ENCODE peak calls at places on chromosomes 3 and 15, in four cellular contexts. One of them, this sample, is unnamed.

GRCh38 chr15:31387483-31388118 is 61.0 kb downstream of the KLF13 start:
- DNase-seq in dorsolateral prefrontal cortex: no peak
- DNase-seq in right lobe of liver: peak; percentile 86
- DNase-seq in cardiac muscle cell: peak; percentile 89
- DNase-seq in this sample: no peak

GRCh38 chr3:69094467-69095205 is 9.9 kb downstream of the ARL6IP5 start:
- DNase-seq in cardiac muscle cell: no peak
- DNase-seq in dorsolateral prefrontal cortex: no peak
- DNase-seq in right lobe of liver: no peak
- DNase-seq in this sample: no peak

GRCh38 chr15:100879461-100880138 is at the start of gene ALDH1A3:
- DNase-seq in dorsolateral prefrontal cortex: no peak
- DNase-seq in cardiac muscle cell: peak; percentile 25
- DNase-seq in right lobe of liver: no peak
- DNase-seq in this sample: no peak

GRCh38 chr3:190541008-190541407 is 27.1 kb downstream of the IL1RAP start:
- DNase-seq in dorsolateral prefrontal cortex: no peak
- DNase-seq in right lobe of liver: no peak
- DNase-seq in cardiac muscle cell: no peak
- DNase-seq in this sample: no peak

GRCh38 chr3:125052671-125053303 is 3.0 kb downstream of the HEG1 start:
- DNase-seq in right lobe of liver: no peak
- DNase-seq in dorsolateral prefrontal cortex: no peak
- DNase-seq in cardiac muscle cell: no peak
- DNase-seq in this sample: no peak

GRCh38 chr3:161567962-161568361 is 71.4 kb downstream of the OTOL1 start:
- DNase-seq in cardiac muscle cell: no peak
- DNase-seq in right lobe of liver: no peak
- DNase-seq in dorsolateral prefrontal cortex: no peak
- DNase-seq in this sample: no peak

GRCh38 chr3:28867836-28868235 is 413.0 kb upstream of the RBMS3 start:
- DNase-seq in dorsolateral prefrontal cortex: no peak
- DNase-seq in cardiac muscle cell: no peak
- DNase-seq in right lobe of liver: no peak
- DNase-seq in this sample: no peak

GRCh38 chr15:91311986-91312385 is 211.9 kb downstream of the SV2B start:
- DNase-seq in dorsolateral prefrontal cortex: no peak
- DNase-seq in cardiac muscle cell: no peak
- DNase-seq in right lobe of liver: no peak
- DNase-seq in this sample: no peak

GRCh38 chr3:32865364-32865763 is 47.6 kb downstream of the TRIM71 start:
- DNase-seq in dorsolateral prefrontal cortex: no peak
- DNase-seq in right lobe of liver: no peak
- DNase-seq in cardiac muscle cell: no peak
- DNase-seq in this sample: no peak

GRCh38 chr3:182722938-182723337 is 70.4 kb upstream of the ATP11B start:
- DNase-seq in cardiac muscle cell: no peak
- DNase-seq in right lobe of liver: no peak
- DNase-seq in dorsolateral prefrontal cortex: no peak
- DNase-seq in this sample: no peak

GRCh38 chr3:95343228-95343627 is 1280.4 kb downstream of the NSUN3 start:
- DNase-seq in cardiac muscle cell: no peak
- DNase-seq in right lobe of liver: no peak
- DNase-seq in dorsolateral prefrontal cortex: no peak
- DNase-seq in this sample: no peak

GRCh38 chr3:157088506-157089454 is 71.2 kb downstream of the CCNL1 start:
- DNase-seq in cardiac muscle cell: peak; percentile 96
- DNase-seq in right lobe of liver: peak; percentile 97
- DNase-seq in dorsolateral prefrontal cortex: peak; percentile 97
- DNase-seq in this sample: peak; percentile 96
- TF ChIP-seq CTCF in cardiac muscle cell: peak; percentile 16
- TF ChIP-seq CTCF in right lobe of liver: no peak
- TF ChIP-seq CTCF in dorsolateral prefrontal cortex: peak; percentile 40
- TF ChIP-seq CTCF in this sample: no peak

DNA sequence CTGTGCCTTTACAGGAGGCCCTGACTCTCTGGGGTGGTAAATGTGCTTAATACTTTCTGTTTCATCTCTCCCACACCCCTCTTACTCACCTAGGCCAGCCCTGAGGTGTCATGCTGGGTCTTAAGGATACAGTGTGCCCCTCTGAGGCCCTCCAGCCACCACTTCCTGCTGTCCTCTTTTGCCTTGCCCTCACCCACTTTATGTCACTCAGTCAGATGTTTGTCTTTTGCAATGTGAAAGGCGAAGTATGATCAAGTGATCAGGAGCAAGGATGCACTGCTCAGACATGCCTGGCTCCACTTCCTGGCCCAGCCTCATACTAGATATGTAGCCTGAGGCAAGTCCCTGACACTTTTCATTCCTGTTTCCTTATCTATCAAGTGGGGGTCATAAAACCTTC is 339.0 kb upstream of the NR2E3 start:
- DNase-seq in cardiac muscle cell: no peak
- DNase-seq in right lobe of liver: no peak
- DNase-seq in dorsolateral prefrontal cortex: no peak
- DNase-seq in this sample: no peak
- H3K27ac ChIP-seq in cardiac muscle cell: no peak overlapping the region
- H3K27ac ChIP-seq in right lobe of liver: no peak overlapping the region
- H3K27ac ChIP-seq in dorsolateral prefrontal cortex: no peak overlapping the region
- H3K27ac ChIP-seq in this sample: no peak overlapping the region

DNA sequence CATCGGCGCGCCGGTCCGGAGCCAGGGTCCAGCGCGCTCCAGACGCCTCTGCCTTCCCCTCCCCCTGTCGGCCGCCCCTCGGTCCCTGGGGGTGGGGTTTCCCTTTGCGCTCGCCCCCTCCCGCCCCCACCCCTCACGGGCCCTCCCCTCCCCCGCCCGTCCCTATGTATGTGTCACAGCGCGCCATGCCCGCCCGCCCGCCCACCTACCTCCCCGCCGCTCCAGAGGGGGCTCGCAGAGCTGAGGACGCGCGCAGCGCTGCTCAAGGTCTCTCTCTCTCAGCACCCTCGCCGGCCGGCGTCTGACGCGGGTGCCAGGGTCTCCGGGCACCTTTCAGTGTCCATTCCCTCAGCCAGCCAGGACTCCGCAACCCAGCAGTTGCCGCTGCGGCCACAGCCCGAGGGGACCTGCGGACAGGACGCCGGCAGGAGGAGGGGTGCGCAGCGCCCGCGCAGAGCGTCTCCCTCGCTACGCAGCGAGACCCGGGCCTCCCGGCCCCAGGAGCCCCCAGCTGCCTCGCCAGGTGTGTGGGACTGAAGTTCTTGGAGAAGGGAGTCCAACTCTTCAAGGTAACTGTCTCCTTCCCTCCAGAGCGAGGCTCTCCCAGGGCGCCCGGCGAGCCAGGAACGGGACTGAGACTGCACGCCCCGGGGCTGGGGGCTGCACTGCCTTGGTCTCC is at the start of gene ACAN:
- DNase-seq in cardiac muscle cell: peak; percentile 46
- DNase-seq in dorsolateral prefrontal cortex: no peak
- DNase-seq in right lobe of liver: no peak
- DNase-seq in this sample: no peak
- H3K4me3 ChIP-seq in cardiac muscle cell: peak within 1 kb of the TSS; percentile 56
- H3K4me3 ChIP-seq in dorsolateral prefrontal cortex: peak within 1 kb of the TSS; percentile 52
- H3K4me3 ChIP-seq in right lobe of liver: no peak within 1 kb of the TSS
- H3K4me3 ChIP-seq in this sample: peak within 1 kb of the TSS; percentile 68

DNA sequence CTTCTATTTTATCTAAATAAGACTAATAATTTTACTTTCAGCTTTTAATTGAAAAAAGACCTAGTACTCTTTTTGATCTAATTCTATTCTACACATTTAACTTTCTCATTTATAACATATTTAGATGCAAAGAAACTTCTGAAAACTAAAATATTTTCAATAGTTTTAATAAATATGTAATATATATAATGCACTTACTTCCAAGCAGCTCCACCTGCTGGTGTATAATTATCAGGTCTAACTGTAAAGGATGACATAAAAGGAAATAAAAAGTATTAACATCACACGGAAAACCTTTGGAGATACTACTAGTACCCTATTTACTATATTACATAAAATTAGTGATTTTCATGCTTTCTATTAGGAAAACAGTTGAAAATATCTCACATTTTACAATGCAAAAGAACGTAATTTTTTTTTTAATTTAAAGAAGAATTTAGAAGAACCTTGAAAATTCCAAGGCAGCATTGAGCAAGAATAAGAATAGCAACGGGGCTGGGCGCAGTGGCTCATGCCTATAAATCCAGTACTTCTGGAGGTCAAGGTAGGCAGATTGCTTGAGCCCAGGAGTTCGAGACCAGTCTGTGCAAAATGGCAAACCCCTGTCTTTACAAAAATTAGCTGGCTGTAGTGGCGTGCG is 10.2 kb downstream of the PLSCR5 start:
- DNase-seq in right lobe of liver: no peak
- DNase-seq in dorsolateral prefrontal cortex: no peak
- DNase-seq in cardiac muscle cell: no peak
- DNase-seq in this sample: no peak
- TF ChIP-seq CTCF in right lobe of liver: no peak
- TF ChIP-seq CTCF in dorsolateral prefrontal cortex: peak; percentile 39
- TF ChIP-seq CTCF in cardiac muscle cell: peak; percentile 41
- TF ChIP-seq CTCF in this sample: no peak

DNA sequence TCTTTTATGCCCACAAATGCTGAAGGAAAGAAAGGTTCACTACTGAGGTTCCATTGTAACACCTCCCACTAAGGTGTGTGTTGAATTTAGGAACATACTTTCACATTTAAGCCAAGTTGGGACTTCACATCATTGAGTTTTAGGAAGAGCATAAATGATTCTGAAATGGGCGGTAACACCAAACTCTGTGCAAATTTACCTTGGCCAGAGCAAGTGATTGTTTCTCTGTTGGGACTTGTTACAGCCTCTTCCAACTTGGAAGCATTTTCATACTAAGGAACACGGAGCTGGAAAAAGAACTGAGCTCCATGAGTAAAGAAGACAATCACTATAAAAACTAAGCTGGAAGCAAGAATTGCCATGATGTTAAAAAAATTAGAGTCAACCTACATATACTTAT is 371.3 kb downstream of the ERC2 start:
- DNase-seq in dorsolateral prefrontal cortex: no peak
- DNase-seq in right lobe of liver: no peak
- DNase-seq in cardiac muscle cell: no peak
- DNase-seq in this sample: no peak
- H3K27ac ChIP-seq in dorsolateral prefrontal cortex: no peak overlapping the region
- H3K27ac ChIP-seq in right lobe of liver: no peak overlapping the region
- H3K27ac ChIP-seq in cardiac muscle cell: no peak overlapping the region
- H3K27ac ChIP-seq in this sample: no peak overlapping the region

GRCh38 chr3:46545695-46546630 is 20.1 kb downstream of the LRRC2 start:
- DNase-seq in dorsolateral prefrontal cortex: no peak
- DNase-seq in right lobe of liver: no peak
- DNase-seq in cardiac muscle cell: no peak
- DNase-seq in this sample: no peak
- H3K4me3 ChIP-seq in dorsolateral prefrontal cortex: no peak overlapping the region
- H3K4me3 ChIP-seq in right lobe of liver: no peak overlapping the region
- H3K4me3 ChIP-seq in cardiac muscle cell: no peak overlapping the region
- H3K4me3 ChIP-seq in this sample: no peak overlapping the region

DNA sequence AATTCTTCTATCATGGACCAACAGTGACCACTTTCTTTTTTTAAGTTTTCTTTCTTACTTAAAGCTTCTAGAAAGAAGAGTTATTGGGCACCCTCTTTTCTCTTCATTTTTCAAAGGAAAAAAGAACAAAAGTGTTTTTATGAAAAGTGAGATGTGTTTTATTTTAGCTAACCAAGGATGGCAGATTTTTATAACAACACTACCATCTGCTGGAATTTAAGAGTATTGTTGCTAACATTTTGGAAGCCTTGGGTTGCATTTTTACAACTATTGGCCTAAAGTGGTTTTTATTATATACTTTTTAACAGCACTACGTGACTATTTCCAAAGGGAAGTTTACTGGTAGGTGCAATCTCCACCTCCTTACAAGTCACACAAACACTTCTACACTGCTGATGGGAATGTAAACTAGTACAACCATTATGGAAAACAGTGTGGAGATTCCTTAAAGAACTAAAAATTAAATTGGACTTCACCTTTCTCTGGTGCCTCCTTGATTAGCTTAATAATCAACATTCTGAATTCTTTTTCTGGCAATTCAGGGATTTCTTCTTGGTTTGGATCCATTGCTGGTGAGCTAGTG is 237.7 kb upstream of the AGTR1 start:
- DNase-seq in right lobe of liver: no peak
- DNase-seq in dorsolateral prefrontal cortex: no peak
- DNase-seq in cardiac muscle cell: no peak
- DNase-seq in this sample: no peak
- TF ChIP-seq CTCF in right lobe of liver: peak; percentile 84
- TF ChIP-seq CTCF in dorsolateral prefrontal cortex: peak; percentile 41
- TF ChIP-seq CTCF in cardiac muscle cell: no peak
- TF ChIP-seq CTCF in this sample: peak; percentile 29

This sample was measured in tibial artery.